ENCODE peak calls at places on chromosomes 11 and 22, in seven cellular contexts. One of them, this sample, is unnamed.

GRCh38 chr11:70048279-70049024 is 29.7 kb upstream of the ANO1 start:
- DNase-seq in thoracic aorta: no peak
- DNase-seq in body of pancreas: no peak
- DNase-seq in astrocyte: no peak
- DNase-seq in IMR-90: no peak
- DNase-seq in heart right ventricle: no peak
- DNase-seq in neuronal stem cell: peak; percentile 30
- DNase-seq in this sample: no peak

GRCh38 chr11:77039491-77040400 is 5.5 kb downstream of the B3GNT6 start:
- DNase-seq in thoracic aorta: no peak
- DNase-seq in body of pancreas: peak; percentile 70
- DNase-seq in astrocyte: peak; percentile 33
- DNase-seq in IMR-90: peak; percentile 33
- DNase-seq in heart right ventricle: peak; percentile 28
- DNase-seq in neuronal stem cell: peak; percentile 26
- DNase-seq in this sample: peak; percentile 18

GRCh38 chr11:64226507-64227051 is 505 bp downstream of the NUDT22 start:
- DNase-seq in thoracic aorta: no peak
- DNase-seq in body of pancreas: peak; percentile 76
- DNase-seq in astrocyte: no peak
- DNase-seq in IMR-90: no peak
- DNase-seq in heart right ventricle: peak; percentile 67
- DNase-seq in neuronal stem cell: no peak
- DNase-seq in this sample: peak; percentile 38

GRCh38 chr11:2933376-2934056 is 4.3 kb upstream of the PHLDA2 start:
- DNase-seq in thoracic aorta: peak; percentile 65
- DNase-seq in body of pancreas: peak; percentile 41
- DNase-seq in astrocyte: peak; percentile 66
- DNase-seq in IMR-90: peak; percentile 75
- DNase-seq in heart right ventricle: peak; percentile 68
- DNase-seq in neuronal stem cell: no peak
- DNase-seq in this sample: no peak

GRCh38 chr22:40525250-40525884 is 111.2 kb downstream of the MRTFA start:
- DNase-seq in thoracic aorta: no peak
- DNase-seq in body of pancreas: peak; percentile 69
- DNase-seq in astrocyte: no peak
- DNase-seq in IMR-90: peak; percentile 46
- DNase-seq in heart right ventricle: peak; percentile 50
- DNase-seq in neuronal stem cell: no peak
- DNase-seq in this sample: peak; percentile 62

GRCh38 chr11:99352642-99353041 is 331.9 kb downstream of the CNTN5 start:
- DNase-seq in thoracic aorta: no peak
- DNase-seq in body of pancreas: no peak
- DNase-seq in astrocyte: no peak
- DNase-seq in IMR-90: no peak
- DNase-seq in heart right ventricle: peak; percentile 11
- DNase-seq in neuronal stem cell: no peak
- DNase-seq in this sample: no peak

GRCh38 chr11:115941481-115941993 is 437.3 kb upstream of the CADM1 start:
- DNase-seq in thoracic aorta: peak; percentile 2
- DNase-seq in body of pancreas: peak; percentile 50
- DNase-seq in astrocyte: peak; percentile 100
- DNase-seq in IMR-90: peak; percentile 97
- DNase-seq in heart right ventricle: peak; percentile 47
- DNase-seq in neuronal stem cell: no peak
- DNase-seq in this sample: no peak

GRCh38 chr11:75816561-75817239 is 1.7 kb downstream of the UVRAG start:
- DNase-seq in thoracic aorta: no peak
- DNase-seq in body of pancreas: no peak
- DNase-seq in astrocyte: no peak
- DNase-seq in IMR-90: no peak
- DNase-seq in heart right ventricle: no peak
- DNase-seq in neuronal stem cell: no peak
- DNase-seq in this sample: peak; percentile 19

GRCh38 chr11:3123761-3124733 is 41.1 kb downstream of the OSBPL5 start:
- DNase-seq in thoracic aorta: peak; percentile 89
- DNase-seq in body of pancreas: peak; percentile 59
- DNase-seq in astrocyte: peak; percentile 93
- DNase-seq in IMR-90: peak; percentile 97
- DNase-seq in heart right ventricle: peak; percentile 74
- DNase-seq in neuronal stem cell: no peak
- DNase-seq in this sample: no peak

DNA sequence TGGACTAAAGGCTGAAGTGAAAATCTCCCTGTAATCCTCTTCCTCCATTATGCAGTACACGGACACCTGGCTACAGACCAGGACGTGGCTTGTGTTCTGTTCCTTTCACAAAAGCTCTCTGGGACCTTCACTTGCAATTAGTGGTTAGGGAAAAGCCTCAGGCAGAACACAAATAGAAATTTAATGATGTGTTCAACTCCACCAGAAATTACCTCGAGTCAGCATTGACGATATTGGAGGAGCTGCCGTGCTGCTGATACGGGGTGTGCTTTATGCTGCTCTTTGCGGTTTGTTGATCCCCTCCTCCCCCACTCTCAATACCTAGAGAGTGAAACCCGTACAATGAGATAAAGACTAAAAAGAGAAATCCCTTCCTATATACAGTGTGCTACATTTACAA is 48.9 kb downstream of the POLD3 start:
- DNase-seq in thoracic aorta: no peak
- DNase-seq in body of pancreas: no peak
- DNase-seq in astrocyte: no peak
- DNase-seq in IMR-90: no peak
- DNase-seq in heart right ventricle: no peak
- DNase-seq in neuronal stem cell: peak; percentile 2
- DNase-seq in this sample: no peak
- H3K27ac ChIP-seq in thoracic aorta: no peak overlapping the region
- H3K27ac ChIP-seq in body of pancreas: no peak overlapping the region
- H3K27ac ChIP-seq in astrocyte: no peak overlapping the region
- H3K27ac ChIP-seq in IMR-90: no peak overlapping the region
- H3K27ac ChIP-seq in heart right ventricle: no peak overlapping the region
- H3K27ac ChIP-seq in neuronal stem cell: peak overlapping the region; percentile 1
- H3K27ac ChIP-seq in this sample: no peak overlapping the region

DNA sequence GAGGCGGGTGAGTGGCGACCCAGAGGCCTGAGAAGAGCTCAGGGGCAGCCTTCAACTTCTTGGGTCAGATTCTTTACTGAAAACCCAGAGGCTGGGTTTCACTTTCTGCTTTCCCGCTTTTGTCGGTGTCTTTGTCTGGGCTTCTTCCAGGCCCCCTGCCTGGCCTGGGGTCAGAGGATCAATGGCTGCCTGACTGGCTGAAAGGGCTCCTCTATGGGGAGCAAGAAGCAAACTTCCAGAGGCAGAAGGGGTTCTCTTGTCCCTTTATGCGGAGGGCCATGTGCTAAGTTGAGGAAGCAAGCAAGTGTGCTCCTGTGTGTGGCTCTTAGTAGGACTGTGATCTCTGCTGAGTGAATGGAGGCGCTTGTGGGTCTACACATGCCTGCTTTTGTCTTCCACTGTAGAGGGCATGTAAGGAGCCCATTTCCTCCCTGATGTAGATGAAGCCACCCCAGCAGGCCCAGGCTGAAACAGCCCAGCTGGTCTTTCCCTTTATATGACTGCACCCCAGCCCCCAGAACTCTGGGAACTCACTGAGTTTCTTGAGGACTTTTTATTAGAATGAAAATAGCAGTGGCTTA is 1.0 kb upstream of the PKNOX2 start:
- DNase-seq in thoracic aorta: no peak
- DNase-seq in body of pancreas: no peak
- DNase-seq in astrocyte: no peak
- DNase-seq in IMR-90: no peak
- DNase-seq in heart right ventricle: no peak
- DNase-seq in neuronal stem cell: peak; percentile 77
- DNase-seq in this sample: no peak
- H3K27me3 ChIP-seq in thoracic aorta: no peaks in the 10 kb centered on the region
- H3K27me3 ChIP-seq in body of pancreas: no peaks in the 10 kb centered on the region
- H3K27me3 ChIP-seq in astrocyte: no peaks in the 10 kb centered on the region
- H3K27me3 ChIP-seq in IMR-90: peaks cover 2% of the 10 kb centered on the region
- H3K27me3 ChIP-seq in heart right ventricle: peaks cover 72% of the 10 kb centered on the region
- H3K27me3 ChIP-seq in neuronal stem cell: no peaks in the 10 kb centered on the region
- H3K27me3 ChIP-seq in this sample: peaks cover 18% of the 10 kb centered on the region

DNA sequence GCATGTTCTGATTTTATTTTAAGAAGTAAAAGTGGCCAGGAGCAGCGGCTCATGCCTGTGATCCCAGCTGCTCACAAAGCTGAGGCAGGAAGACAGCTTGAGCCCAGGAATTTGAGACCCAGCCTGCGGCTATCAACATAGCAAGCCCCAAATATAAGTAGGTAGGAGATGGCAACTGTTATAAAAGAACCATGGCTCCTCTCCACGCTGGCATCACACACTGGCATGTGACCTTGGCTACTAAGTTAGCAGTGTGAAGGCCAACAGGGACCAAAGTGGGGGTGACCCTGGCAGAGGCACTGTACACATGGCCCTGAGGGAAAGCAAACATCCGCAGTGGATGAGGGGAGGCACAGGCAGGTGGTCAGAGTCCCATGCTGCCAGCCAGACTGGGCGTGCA is 33.0 kb downstream of the TPST2 start:
- DNase-seq in thoracic aorta: no peak
- DNase-seq in body of pancreas: peak; percentile 96
- DNase-seq in astrocyte: no peak
- DNase-seq in IMR-90: no peak
- DNase-seq in heart right ventricle: no peak
- DNase-seq in neuronal stem cell: no peak
- DNase-seq in this sample: no peak
- H3K4me1 ChIP-seq in thoracic aorta: no peaks in the 10 kb centered on the region
- H3K4me1 ChIP-seq in body of pancreas: peaks cover 87% of the 10 kb centered on the region
- H3K4me1 ChIP-seq in astrocyte: peaks cover 27% of the 10 kb centered on the region
- H3K4me1 ChIP-seq in IMR-90: peaks cover 14% of the 10 kb centered on the region
- H3K4me1 ChIP-seq in heart right ventricle: no peaks in the 10 kb centered on the region
- H3K4me1 ChIP-seq in neuronal stem cell: peaks cover 24% of the 10 kb centered on the region
- H3K4me1 ChIP-seq in this sample: no peaks in the 10 kb centered on the region

GRCh38 chr11:126634963-126635362 is 279.5 kb downstream of the ST3GAL4 start:
- DNase-seq in thoracic aorta: no peak
- DNase-seq in body of pancreas: no peak
- DNase-seq in astrocyte: no peak
- DNase-seq in IMR-90: no peak
- DNase-seq in heart right ventricle: no peak
- DNase-seq in neuronal stem cell: no peak
- DNase-seq in this sample: no peak

GRCh38 chr11:126638663-126639062 is 283.2 kb downstream of the ST3GAL4 start:
- DNase-seq in thoracic aorta: no peak
- DNase-seq in body of pancreas: no peak
- DNase-seq in astrocyte: no peak
- DNase-seq in IMR-90: no peak
- DNase-seq in heart right ventricle: no peak
- DNase-seq in neuronal stem cell: no peak
- DNase-seq in this sample: no peak

GRCh38 chr11:126637800-126638175 is 282.3 kb downstream of the ST3GAL4 start:
- DNase-seq in thoracic aorta: no peak
- DNase-seq in body of pancreas: no peak
- DNase-seq in astrocyte: peak; percentile 97
- DNase-seq in IMR-90: peak; percentile 94
- DNase-seq in heart right ventricle: no peak
- DNase-seq in neuronal stem cell: no peak
- DNase-seq in this sample: no peak

GRCh38 chr11:126635511-126635910 is 280.0 kb downstream of the ST3GAL4 start:
- DNase-seq in thoracic aorta: no peak
- DNase-seq in body of pancreas: no peak
- DNase-seq in astrocyte: no peak
- DNase-seq in IMR-90: no peak
- DNase-seq in heart right ventricle: no peak
- DNase-seq in neuronal stem cell: no peak
- DNase-seq in this sample: no peak

DNA sequence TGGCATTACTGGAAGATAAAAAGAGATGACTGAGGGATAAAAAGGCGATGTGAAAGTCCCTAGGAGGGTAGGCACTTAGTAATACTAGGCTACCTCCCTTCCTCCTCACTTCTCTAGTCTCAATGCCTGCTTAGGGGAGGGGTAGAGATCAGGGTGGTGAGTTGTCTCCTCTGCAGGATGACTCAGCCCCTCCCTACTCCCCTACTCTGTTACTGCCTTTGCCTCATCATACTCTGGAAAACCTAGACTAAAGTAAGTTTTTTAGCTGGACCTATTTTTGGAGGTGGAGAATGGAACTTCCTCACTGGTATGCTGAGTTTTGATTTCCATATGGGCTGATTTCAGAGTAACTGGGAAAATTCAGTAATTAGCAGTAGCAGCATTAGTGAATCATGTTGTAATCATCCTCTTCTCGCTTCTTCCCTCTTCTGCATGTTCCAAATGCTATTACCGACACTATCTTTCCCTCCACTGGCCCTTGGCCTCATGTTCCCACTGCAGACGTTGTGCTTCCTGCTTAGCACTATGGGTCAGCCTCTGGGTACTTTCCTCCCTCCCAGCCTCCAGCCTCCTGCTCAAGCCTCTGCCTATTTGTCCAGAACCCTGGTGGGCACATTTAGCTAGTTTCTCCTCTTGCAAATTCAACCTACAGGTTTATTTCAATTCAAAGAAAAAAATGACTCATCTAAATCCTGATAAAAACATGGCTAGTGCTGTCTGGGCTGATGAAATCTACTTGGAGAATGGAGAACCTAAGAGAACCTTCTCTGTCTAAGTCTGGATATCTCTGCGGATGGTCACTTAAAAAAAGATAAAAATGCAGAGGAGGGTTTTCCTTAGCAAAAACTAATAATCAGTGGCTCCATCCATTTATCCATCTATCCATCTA is 281.7 kb downstream of the ST3GAL4 start:
- DNase-seq in thoracic aorta: no peak
- DNase-seq in body of pancreas: no peak
- DNase-seq in astrocyte: peak; percentile 86
- DNase-seq in IMR-90: peak; percentile 85
- DNase-seq in heart right ventricle: no peak
- DNase-seq in neuronal stem cell: no peak
- DNase-seq in this sample: no peak
- H3K27ac ChIP-seq in thoracic aorta: no peak overlapping the region
- H3K27ac ChIP-seq in body of pancreas: no peak overlapping the region
- H3K27ac ChIP-seq in astrocyte: peak overlapping the region; percentile 83
- H3K27ac ChIP-seq in IMR-90: peak overlapping the region; percentile 71
- H3K27ac ChIP-seq in heart right ventricle: no peak overlapping the region
- H3K27ac ChIP-seq in neuronal stem cell: no peak overlapping the region
- H3K27ac ChIP-seq in this sample: no peak overlapping the region

GRCh38 chr22:49737101-49737551 is 90.5 kb downstream of the BRD1 start:
- DNase-seq in thoracic aorta: no peak
- DNase-seq in body of pancreas: no peak
- DNase-seq in astrocyte: no peak
- DNase-seq in IMR-90: no peak
- DNase-seq in heart right ventricle: no peak
- DNase-seq in neuronal stem cell: no peak
- DNase-seq in this sample: no peak
- H3K27me3 ChIP-seq in thoracic aorta: no peaks in the 10 kb centered on the region
- H3K27me3 ChIP-seq in body of pancreas: peaks cover 5% of the 10 kb centered on the region
- H3K27me3 ChIP-seq in astrocyte: no peaks in the 10 kb centered on the region
- H3K27me3 ChIP-seq in IMR-90: no peaks in the 10 kb centered on the region
- H3K27me3 ChIP-seq in heart right ventricle: peaks cover 29% of the 10 kb centered on the region
- H3K27me3 ChIP-seq in neuronal stem cell: peaks cover 12% of the 10 kb centered on the region
- H3K27me3 ChIP-seq in this sample: no peaks in the 10 kb centered on the region

GRCh38 chr11:48052183-48053040 is 72.1 kb downstream of the PTPRJ start:
- DNase-seq in thoracic aorta: no peak
- DNase-seq in body of pancreas: peak; percentile 66
- DNase-seq in astrocyte: peak; percentile 86
- DNase-seq in IMR-90: peak; percentile 85
- DNase-seq in heart right ventricle: no peak
- DNase-seq in neuronal stem cell: no peak
- DNase-seq in this sample: no peak
- H3K4me1 ChIP-seq in thoracic aorta: peaks cover 9% of the 10 kb centered on the region
- H3K4me1 ChIP-seq in body of pancreas: peaks cover 35% of the 10 kb centered on the region
- H3K4me1 ChIP-seq in astrocyte: peaks cover 40% of the 10 kb centered on the region
- H3K4me1 ChIP-seq in IMR-90: peaks cover 30% of the 10 kb centered on the region
- H3K4me1 ChIP-seq in heart right ventricle: no peaks in the 10 kb centered on the region
- H3K4me1 ChIP-seq in neuronal stem cell: peaks cover 6% of the 10 kb centered on the region
- H3K4me1 ChIP-seq in this sample: peaks cover 61% of the 10 kb centered on the region